ENCODE peak calls at places on chromosomes 6 and 20, in eight cellular contexts. S, G, Z, M, B, T, D and R are unnamed samples.

GRCh38 chr20:4560667-4561066 is 161.0 kb upstream of the PRND start:
- DNase-seq in S (no peak), G (peak; percentile 14), Z (no peak), M (no peak), B (peak; percentile 55), T (no peak), D (no peak), R (no peak)

GRCh38 chr20:61435184-61435822 is 183.2 kb downstream of the CDH4 start:
- DNase-seq in S (no peak), G (no peak), Z (no peak), M (no peak), B (no peak), T (no peak), D (no peak), R (no peak)

GRCh38 chr6:42963855-42964605 is 3.5 kb downstream of the GNMT start:
- DNase-seq in S (no peak), G (peak; percentile 70), Z (no peak), M (peak; percentile 40), B (peak; percentile 61), T (no peak), D (peak; percentile 43), R (peak; percentile 61)

GRCh38 chr20:52004720-52005119 is 186.9 kb downstream of the ZFP64 start:
- DNase-seq in S (no peak), G (peak; percentile 79), Z (no peak), M (no peak), B (peak; percentile 70), T (no peak), D (no peak), R (peak; percentile 77)

GRCh38 chr6:137452331-137452894 is 41.8 kb downstream of the OLIG3 start:
- DNase-seq in S (no peak), G (no peak), Z (no peak), M (no peak), B (peak; percentile 80), T (no peak), D (no peak), R (no peak)

GRCh38 chr20:47173596-47174216 is 182.8 kb downstream of the ZMYND8 start:
- DNase-seq in S (no peak), G (no peak), Z (no peak), M (no peak), B (no peak), T (no peak), D (no peak), R (peak; percentile 3)

GRCh38 chr20:62768815-62769287 is 27.4 kb upstream of the MRGBP start:
- DNase-seq in S (no peak), G (peak; percentile 80), Z (no peak), M (peak; percentile 41), B (no peak), T (peak; percentile 39), D (no peak), R (no peak)

GRCh38 chr20:56575961-56576360 is 42.9 kb downstream of the FAM209B start:
- DNase-seq in S (no peak), G (no peak), Z (no peak), M (no peak), B (no peak), T (no peak), D (no peak), R (no peak)

GRCh38 chr20:57326667-57327455 is 2.7 kb upstream of the SPO11 start:
- DNase-seq in S (no peak), G (no peak), Z (peak; percentile 76), M (no peak), B (no peak), T (peak; percentile 52), D (no peak), R (peak; percentile 89)

GRCh38 chr20:47315339-47315662 is 41.2 kb downstream of the ZMYND8 start:
- DNase-seq in S (no peak), G (peak; percentile 39), Z (no peak), M (no peak), B (peak; percentile 87), T (no peak), D (peak; percentile 5), R (peak; percentile 53)

GRCh38 chr6:154457881-154458284 is 52.6 kb downstream of the CNKSR3 start:
- DNase-seq in S (no peak), G (no peak), Z (no peak), M (no peak), B (no peak), T (no peak), D (no peak), R (peak; percentile 58)

GRCh38 chr20:58747400-58747672 is 54.7 kb downstream of the NPEPL1 start:
- DNase-seq in S (no peak), G (no peak), Z (peak; percentile 51), M (no peak), B (no peak), T (no peak), D (no peak), R (no peak)

GRCh38 chr6:854405-855073 is 161.6 kb upstream of the EXOC2 start:
- DNase-seq in S (no peak), G (no peak), Z (no peak), M (peak; percentile 55), B (no peak), T (no peak), D (no peak), R (no peak)

GRCh38 chr6:53718597-53719460 is 53.3 kb upstream of the KLHL31 start:
- DNase-seq in S (no peak), G (peak; percentile 72), Z (no peak), M (peak; percentile 49), B (peak; percentile 75), T (no peak), D (peak; percentile 28), R (peak; percentile 80)

GRCh38 chr6:112180095-112180820 is 74.1 kb downstream of the LAMA4 start:
- DNase-seq in S (peak; percentile 19), G (peak; percentile 92), Z (no peak), M (no peak), B (peak; percentile 91), T (no peak), D (peak; percentile 50), R (peak; percentile 92)

DNA sequence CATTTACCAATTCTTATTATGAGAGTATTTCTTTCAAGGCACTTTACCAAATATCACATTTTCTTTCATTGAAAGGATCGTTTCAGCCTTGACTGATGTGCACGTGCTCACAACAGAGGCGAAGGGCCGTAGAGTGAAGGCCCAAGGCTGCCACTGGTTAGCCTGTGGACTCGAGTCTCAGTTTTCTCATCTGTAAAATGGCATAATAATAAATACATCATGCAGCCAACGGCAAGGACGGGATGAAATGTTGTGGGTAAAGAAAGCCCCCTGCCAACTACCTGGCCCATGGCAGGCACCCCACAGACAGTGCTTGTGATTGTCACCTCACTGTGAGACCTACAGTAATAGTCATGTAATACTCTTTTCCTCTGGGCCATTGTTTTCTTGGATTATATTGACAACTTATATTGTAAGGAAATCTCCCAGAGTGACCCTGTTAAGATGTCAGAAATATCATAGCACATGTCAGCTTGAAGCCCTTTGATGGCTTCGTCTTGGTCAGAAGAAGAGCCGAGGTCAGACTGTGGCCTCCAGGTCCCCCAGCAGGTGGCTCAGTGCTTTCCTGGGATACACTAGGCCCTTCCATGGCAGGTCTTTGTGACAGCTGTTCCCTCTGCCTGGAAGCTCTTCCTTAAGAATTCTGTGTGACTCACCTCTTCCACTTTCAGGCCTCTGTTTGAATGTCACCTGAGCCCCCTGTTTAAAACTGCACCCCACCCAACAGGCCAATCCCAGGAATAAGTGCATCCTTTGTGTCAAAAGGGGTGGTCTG is 36.3 kb downstream of the FAM50B start:
- DNase-seq in S (no peak), G (no peak), Z (no peak), M (no peak), B (no peak), T (no peak), D (no peak), R (peak; percentile 49)
- TF ChIP-seq CTCF in S (peak; percentile 41), G (peak; percentile 25), Z (peak; percentile 47), M (peak; percentile 47), B (peak; percentile 23), T (no peak), D (no peak), R (peak; percentile 8)

DNA sequence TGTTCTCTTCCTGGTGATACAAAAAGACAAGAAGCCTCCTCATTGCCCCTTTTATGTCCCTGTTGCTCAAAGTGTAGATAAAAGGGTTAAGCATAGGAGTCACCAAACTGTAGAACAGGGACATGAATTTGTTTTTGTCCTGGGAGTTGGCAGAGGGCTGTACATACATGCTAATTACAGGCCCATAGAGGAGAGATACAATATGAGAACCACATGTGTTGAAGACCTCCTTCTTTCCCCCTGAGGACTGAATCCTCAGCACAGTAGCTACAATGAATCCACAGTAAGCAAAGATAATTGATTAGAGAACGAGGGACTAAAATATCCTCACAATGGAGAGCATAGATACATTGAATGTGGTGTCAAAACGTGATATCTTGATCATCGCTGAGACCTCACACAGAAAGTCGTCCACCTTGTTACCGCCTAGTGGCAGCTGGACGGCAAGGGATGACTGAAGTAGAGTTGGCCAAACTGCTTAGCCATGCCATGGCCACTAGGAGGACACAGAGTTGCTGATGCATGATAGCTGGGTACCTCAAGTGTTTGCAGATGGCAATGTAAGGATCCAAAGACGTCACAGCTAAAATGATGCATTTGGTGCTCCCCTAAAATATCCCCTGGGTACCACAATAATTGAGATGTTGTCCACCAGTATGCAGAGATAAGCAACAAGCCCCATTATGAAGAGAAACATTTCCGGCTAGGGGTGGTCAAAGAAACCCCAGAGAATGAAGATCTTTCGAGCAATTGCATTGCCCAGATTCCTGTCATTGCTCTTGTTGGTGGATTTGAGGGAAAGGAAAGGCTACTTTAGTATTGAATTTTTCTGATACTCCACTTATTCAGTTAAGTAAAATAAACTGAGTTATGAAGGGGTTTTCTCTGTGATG is 15.0 kb downstream of the OR2B3 start:
- DNase-seq in S (no peak), G (peak; percentile 20), Z (no peak), M (peak; percentile 34), B (peak; percentile 28), T (no peak), D (peak; percentile 38), R (peak; percentile 66)
- TF ChIP-seq CTCF in S (no peak), G (peak; percentile 61), Z (peak; percentile 79), M (peak; percentile 72), B (peak; percentile 61), T (no peak), D (peak; percentile 82), R (peak; percentile 64)

GRCh38 chr20:32382102-32382950 is 24.2 kb downstream of the ASXL1 start:
- DNase-seq in S (no peak), G (no peak), Z (no peak), M (no peak), B (no peak), T (peak; percentile 57), D (no peak), R (no peak)
- TF ChIP-seq CTCF in S (no peak), G (no peak), Z (no peak), M (no peak), B (no peak), T (no peak), D (no peak), R (no peak)

DNA sequence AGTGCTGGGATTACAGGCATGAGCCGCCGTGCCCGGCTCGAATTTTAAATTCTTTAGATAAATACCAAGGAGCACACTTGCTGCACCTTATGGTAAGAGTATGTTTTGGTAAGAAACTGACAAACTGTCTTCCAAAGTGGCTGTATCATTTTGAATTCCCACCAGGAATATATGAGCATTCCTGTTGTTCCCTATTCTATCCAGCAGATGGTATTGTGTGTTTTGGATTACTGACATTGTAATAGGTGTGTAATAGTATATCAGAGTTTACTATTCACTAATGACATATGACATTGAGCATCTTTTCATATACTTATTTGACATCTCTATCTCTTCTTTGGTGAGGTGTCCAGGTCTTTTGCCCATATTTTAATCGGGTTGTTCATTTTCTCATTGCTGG is 40.5 kb downstream of the TGM6 start:
- DNase-seq in S (no peak), G (peak; percentile 8), Z (no peak), M (no peak), B (peak; percentile 14), T (no peak), D (no peak), R (peak; percentile 24)
- TF ChIP-seq CTCF in S (peak; percentile 14), G (peak; percentile 28), Z (peak; percentile 46), M (no peak), B (peak; percentile 37), T (no peak), D (peak; percentile 17), R (peak; percentile 27)